ENCODE peak calls at places on chromosomes 5 and 9, in seven cellular contexts. One of them, this sample, is unnamed.

GRCh38 chr9:132171702-132172101 is 9.8 kb downstream of the NTNG2 start:
- DNase-seq in HTR-8/SVneo: no peak
- DNase-seq in activated CD4-positive, CD25-positive, alpha-beta regulatory T cell treated with anti-CD3 and anti-CD28 coated beads, Interleukin-2, amount 50 U/mL, for 72 hours: no peak
- DNase-seq in GM23248: no peak
- DNase-seq in HFFc6: no peak
- DNase-seq in pulmonary artery endothelial cell: no peak
- DNase-seq in mesothelial cell of epicardium: no peak
- DNase-seq in this sample: no peak

GRCh38 chr9:133844876-133845658 is 106.9 kb upstream of the SARDH start:
- DNase-seq in HTR-8/SVneo: peak; percentile 11
- DNase-seq in activated CD4-positive, CD25-positive, alpha-beta regulatory T cell treated with anti-CD3 and anti-CD28 coated beads, Interleukin-2, amount 50 U/mL, for 72 hours: no peak
- DNase-seq in GM23248: no peak
- DNase-seq in HFFc6: no peak
- DNase-seq in pulmonary artery endothelial cell: peak; percentile 64
- DNase-seq in mesothelial cell of epicardium: no peak
- DNase-seq in this sample: no peak

GRCh38 chr5:78953092-78953800 is 31.9 kb downstream of the ARSB start:
- DNase-seq in HTR-8/SVneo: peak; percentile 10
- DNase-seq in activated CD4-positive, CD25-positive, alpha-beta regulatory T cell treated with anti-CD3 and anti-CD28 coated beads, Interleukin-2, amount 50 U/mL, for 72 hours: no peak
- DNase-seq in GM23248: peak; percentile 34
- DNase-seq in HFFc6: peak; percentile 4
- DNase-seq in pulmonary artery endothelial cell: no peak
- DNase-seq in mesothelial cell of epicardium: no peak
- DNase-seq in this sample: no peak

GRCh38 chr9:12656803-12657202 is 36.4 kb upstream of the TYRP1 start:
- DNase-seq in HTR-8/SVneo: no peak
- DNase-seq in activated CD4-positive, CD25-positive, alpha-beta regulatory T cell treated with anti-CD3 and anti-CD28 coated beads, Interleukin-2, amount 50 U/mL, for 72 hours: no peak
- DNase-seq in GM23248: no peak
- DNase-seq in HFFc6: no peak
- DNase-seq in pulmonary artery endothelial cell: no peak
- DNase-seq in mesothelial cell of epicardium: no peak
- DNase-seq in this sample: no peak

GRCh38 chr9:133739408-133740280 is 1.5 kb upstream of the SARDH start:
- DNase-seq in HTR-8/SVneo: no peak
- DNase-seq in activated CD4-positive, CD25-positive, alpha-beta regulatory T cell treated with anti-CD3 and anti-CD28 coated beads, Interleukin-2, amount 50 U/mL, for 72 hours: no peak
- DNase-seq in GM23248: no peak
- DNase-seq in HFFc6: no peak
- DNase-seq in pulmonary artery endothelial cell: no peak
- DNase-seq in mesothelial cell of epicardium: no peak
- DNase-seq in this sample: no peak

GRCh38 chr5:119406551-119406950 is 45.7 kb upstream of the HSD17B4 start:
- DNase-seq in HTR-8/SVneo: no peak
- DNase-seq in activated CD4-positive, CD25-positive, alpha-beta regulatory T cell treated with anti-CD3 and anti-CD28 coated beads, Interleukin-2, amount 50 U/mL, for 72 hours: no peak
- DNase-seq in GM23248: no peak
- DNase-seq in HFFc6: no peak
- DNase-seq in pulmonary artery endothelial cell: no peak
- DNase-seq in mesothelial cell of epicardium: no peak
- DNase-seq in this sample: no peak

GRCh38 chr9:113588242-113588810 is 124.8 kb downstream of the RGS3 start:
- DNase-seq in HTR-8/SVneo: no peak
- DNase-seq in activated CD4-positive, CD25-positive, alpha-beta regulatory T cell treated with anti-CD3 and anti-CD28 coated beads, Interleukin-2, amount 50 U/mL, for 72 hours: no peak
- DNase-seq in GM23248: no peak
- DNase-seq in HFFc6: no peak
- DNase-seq in pulmonary artery endothelial cell: peak; percentile 78
- DNase-seq in mesothelial cell of epicardium: no peak
- DNase-seq in this sample: no peak

GRCh38 chr5:147972441-147972840 is 66.1 kb upstream of the C5orf46 start:
- DNase-seq in HTR-8/SVneo: no peak
- DNase-seq in activated CD4-positive, CD25-positive, alpha-beta regulatory T cell treated with anti-CD3 and anti-CD28 coated beads, Interleukin-2, amount 50 U/mL, for 72 hours: no peak
- DNase-seq in GM23248: no peak
- DNase-seq in HFFc6: no peak
- DNase-seq in pulmonary artery endothelial cell: no peak
- DNase-seq in mesothelial cell of epicardium: no peak
- DNase-seq in this sample: no peak

GRCh38 chr9:124799274-124800006 is 22.5 kb downstream of the OLFML2A start:
- DNase-seq in HTR-8/SVneo: no peak
- DNase-seq in activated CD4-positive, CD25-positive, alpha-beta regulatory T cell treated with anti-CD3 and anti-CD28 coated beads, Interleukin-2, amount 50 U/mL, for 72 hours: no peak
- DNase-seq in GM23248: no peak
- DNase-seq in HFFc6: no peak
- DNase-seq in pulmonary artery endothelial cell: no peak
- DNase-seq in mesothelial cell of epicardium: no peak
- DNase-seq in this sample: no peak

GRCh38 chr5:144131256-144131655 is 39.2 kb downstream of the YIPF5 start:
- DNase-seq in HTR-8/SVneo: no peak
- DNase-seq in activated CD4-positive, CD25-positive, alpha-beta regulatory T cell treated with anti-CD3 and anti-CD28 coated beads, Interleukin-2, amount 50 U/mL, for 72 hours: no peak
- DNase-seq in GM23248: no peak
- DNase-seq in HFFc6: no peak
- DNase-seq in pulmonary artery endothelial cell: no peak
- DNase-seq in mesothelial cell of epicardium: no peak
- DNase-seq in this sample: no peak

GRCh38 chr5:180120221-180121101 is 48.9 kb upstream of the RNF130 start:
- DNase-seq in HTR-8/SVneo: no peak
- DNase-seq in activated CD4-positive, CD25-positive, alpha-beta regulatory T cell treated with anti-CD3 and anti-CD28 coated beads, Interleukin-2, amount 50 U/mL, for 72 hours: peak; percentile 16
- DNase-seq in GM23248: no peak
- DNase-seq in HFFc6: no peak
- DNase-seq in pulmonary artery endothelial cell: no peak
- DNase-seq in mesothelial cell of epicardium: peak; percentile 15
- DNase-seq in this sample: no peak

This sample was measured in T follicular helper cell.